ENCODE peak calls at places on chromosome 10, in six cellular contexts. One of them, this sample, is unnamed.

GRCh38 chr10:6722616-6723004 is 142.5 kb upstream of the PRKCQ start:
- DNase-seq in cardiac fibroblast: peak
- DNase-seq in tibial artery: no peak
- DNase-seq in sigmoid colon: no peak
- DNase-seq in psoas muscle: no peak
- DNase-seq in WERI-Rb-1: no peak
- DNase-seq in this sample: no peak

GRCh38 chr10:88687853-88688467 is 18.1 kb upstream of the LIPK start:
- DNase-seq in cardiac fibroblast: peak
- DNase-seq in tibial artery: no peak
- DNase-seq in psoas muscle: no peak
- DNase-seq in WERI-Rb-1: no peak
- DNase-seq in sigmoid colon: no peak
- DNase-seq in this sample: peak

GRCh38 chr10:71395621-71396020 is 1.1 kb upstream of the CDH23 start:
- DNase-seq in WERI-Rb-1: no peak
- DNase-seq in cardiac fibroblast: no peak
- DNase-seq in tibial artery: no peak
- DNase-seq in sigmoid colon: no peak
- DNase-seq in psoas muscle: no peak
- DNase-seq in this sample: no peak

GRCh38 chr10:5632430-5632829 is 34.0 kb downstream of the ASB13 start:
- DNase-seq in tibial artery: peak
- DNase-seq in psoas muscle: no peak
- DNase-seq in WERI-Rb-1: no peak
- DNase-seq in cardiac fibroblast: no peak
- DNase-seq in sigmoid colon: no peak
- DNase-seq in this sample: no peak

GRCh38 chr10:91672021-91672608 is 39.2 kb upstream of the PPP1R3C start:
- DNase-seq in tibial artery: no peak
- DNase-seq in cardiac fibroblast: peak
- DNase-seq in sigmoid colon: no peak
- DNase-seq in WERI-Rb-1: peak
- DNase-seq in psoas muscle: no peak
- DNase-seq in this sample: no peak

GRCh38 chr10:131830446-131831130 is 70.2 kb upstream of the PPP2R2D start:
- DNase-seq in psoas muscle: no peak
- DNase-seq in sigmoid colon: peak
- DNase-seq in cardiac fibroblast: no peak
- DNase-seq in tibial artery: peak
- DNase-seq in WERI-Rb-1: no peak
- DNase-seq in this sample: no peak

GRCh38 chr10:132030898-132031463 is 34.8 kb upstream of the JAKMIP3 start:
- DNase-seq in WERI-Rb-1: no peak
- DNase-seq in psoas muscle: no peak
- DNase-seq in sigmoid colon: no peak
- DNase-seq in cardiac fibroblast: no peak
- DNase-seq in tibial artery: no peak
- DNase-seq in this sample: no peak

GRCh38 chr10:125166658-125167057 is 6.3 kb upstream of the CTBP2 start:
- DNase-seq in psoas muscle: no peak
- DNase-seq in cardiac fibroblast: no peak
- DNase-seq in WERI-Rb-1: no peak
- DNase-seq in tibial artery: no peak
- DNase-seq in sigmoid colon: peak
- DNase-seq in this sample: no peak

GRCh38 chr10:48454302-48455054 is 148.0 kb downstream of the MAPK8 start:
- DNase-seq in sigmoid colon: peak
- DNase-seq in tibial artery: no peak
- DNase-seq in psoas muscle: no peak
- DNase-seq in cardiac fibroblast: no peak
- DNase-seq in WERI-Rb-1: peak
- DNase-seq in this sample: no peak

GRCh38 chr10:28492093-28492492 is 40.8 kb upstream of the WAC start:
- DNase-seq in WERI-Rb-1: no peak
- DNase-seq in sigmoid colon: no peak
- DNase-seq in tibial artery: no peak
- DNase-seq in cardiac fibroblast: peak
- DNase-seq in psoas muscle: no peak
- DNase-seq in this sample: no peak

GRCh38 chr10:36111676-36112075 is 469.6 kb upstream of the FZD8 start:
- DNase-seq in WERI-Rb-1: no peak
- DNase-seq in sigmoid colon: no peak
- DNase-seq in tibial artery: no peak
- DNase-seq in psoas muscle: no peak
- DNase-seq in cardiac fibroblast: no peak
- DNase-seq in this sample: no peak

GRCh38 chr10:70321233-70321632 is 37.4 kb upstream of the NPFFR1 start:
- DNase-seq in psoas muscle: no peak
- DNase-seq in cardiac fibroblast: no peak
- DNase-seq in sigmoid colon: no peak
- DNase-seq in WERI-Rb-1: no peak
- DNase-seq in tibial artery: no peak
- DNase-seq in this sample: no peak

GRCh38 chr10:21531164-21531563 is 2.9 kb upstream of the MLLT10 start:
- DNase-seq in psoas muscle: no peak
- DNase-seq in sigmoid colon: no peak
- DNase-seq in tibial artery: no peak
- DNase-seq in cardiac fibroblast: peak
- DNase-seq in WERI-Rb-1: no peak
- DNase-seq in this sample: no peak

GRCh38 chr10:97399843-97400545 is 1.1 kb downstream of the RRP12 start:
- DNase-seq in cardiac fibroblast: peak
- DNase-seq in psoas muscle: peak
- DNase-seq in WERI-Rb-1: no peak
- DNase-seq in tibial artery: no peak
- DNase-seq in sigmoid colon: no peak
- DNase-seq in this sample: peak

GRCh38 chr10:51000164-51000563 is 74.1 kb upstream of the PRKG1 start:
- DNase-seq in psoas muscle: no peak
- DNase-seq in tibial artery: no peak
- DNase-seq in sigmoid colon: no peak
- DNase-seq in WERI-Rb-1: no peak
- DNase-seq in cardiac fibroblast: peak
- DNase-seq in this sample: no peak

GRCh38 chr10:124387078-124387874 is 31.4 kb downstream of the OAT start:
- DNase-seq in sigmoid colon: peak
- DNase-seq in tibial artery: peak
- DNase-seq in psoas muscle: no peak
- DNase-seq in WERI-Rb-1: no peak
- DNase-seq in cardiac fibroblast: no peak
- DNase-seq in this sample: no peak

GRCh38 chr10:103781329-103782061 is 73.9 kb downstream of the SH3PXD2A start:
- DNase-seq in psoas muscle: no peak
- DNase-seq in sigmoid colon: no peak
- DNase-seq in tibial artery: no peak
- DNase-seq in WERI-Rb-1: peak
- DNase-seq in cardiac fibroblast: peak
- DNase-seq in this sample: peak

GRCh38 chr10:128062331-128062730 is 63.9 kb downstream of the MKI67 start:
- DNase-seq in tibial artery: no peak
- DNase-seq in sigmoid colon: no peak
- DNase-seq in psoas muscle: no peak
- DNase-seq in WERI-Rb-1: no peak
- DNase-seq in cardiac fibroblast: no peak
- DNase-seq in this sample: no peak

GRCh38 chr10:13348216-13349017 is at the start of gene SEPHS1:
- DNase-seq in tibial artery: peak
- DNase-seq in WERI-Rb-1: peak
- DNase-seq in cardiac fibroblast: peak
- DNase-seq in sigmoid colon: peak
- DNase-seq in psoas muscle: peak
- DNase-seq in this sample: peak
- TF ChIP-seq CTCF in tibial artery: peak
- TF ChIP-seq CTCF in WERI-Rb-1: no peak
- TF ChIP-seq CTCF in cardiac fibroblast: no peak
- TF ChIP-seq CTCF in sigmoid colon: no peak
- TF ChIP-seq CTCF in psoas muscle: no peak
- TF ChIP-seq CTCF in this sample: no peak

GRCh38 chr10:74122060-74122459 is 28.6 kb downstream of the AP3M1 start:
- DNase-seq in WERI-Rb-1: no peak
- DNase-seq in cardiac fibroblast: no peak
- DNase-seq in psoas muscle: no peak
- DNase-seq in sigmoid colon: no peak
- DNase-seq in tibial artery: no peak
- DNase-seq in this sample: no peak
- H3K4me3 ChIP-seq in WERI-Rb-1: no peak
- H3K4me3 ChIP-seq in cardiac fibroblast: no peak
- H3K4me3 ChIP-seq in psoas muscle: no peak
- H3K4me3 ChIP-seq in sigmoid colon: no peak
- H3K4me3 ChIP-seq in tibial artery: no peak
- H3K4me3 ChIP-seq in this sample: no peak

GRCh38 chr10:77190275-77190674 is 447.3 kb downstream of the KCNMA1 start:
- DNase-seq in sigmoid colon: no peak
- DNase-seq in tibial artery: no peak
- DNase-seq in psoas muscle: no peak
- DNase-seq in cardiac fibroblast: no peak
- DNase-seq in WERI-Rb-1: no peak
- DNase-seq in this sample: no peak
- TF ChIP-seq CTCF in sigmoid colon: no peak
- TF ChIP-seq CTCF in tibial artery: no peak
- TF ChIP-seq CTCF in psoas muscle: no peak
- TF ChIP-seq CTCF in cardiac fibroblast: no peak
- TF ChIP-seq CTCF in WERI-Rb-1: no peak
- TF ChIP-seq CTCF in this sample: no peak

GRCh38 chr10:32059472-32059871 is 3.2 kb upstream of the KIF5B start:
- DNase-seq in cardiac fibroblast: no peak
- DNase-seq in tibial artery: no peak
- DNase-seq in sigmoid colon: no peak
- DNase-seq in psoas muscle: no peak
- DNase-seq in WERI-Rb-1: no peak
- DNase-seq in this sample: no peak

GRCh38 chr10:32055478-32056135 is 618 bp downstream of the KIF5B start:
- DNase-seq in sigmoid colon: peak
- DNase-seq in psoas muscle: peak
- DNase-seq in WERI-Rb-1: peak
- DNase-seq in tibial artery: peak
- DNase-seq in cardiac fibroblast: peak
- DNase-seq in this sample: peak

GRCh38 chr10:32054087-32054486 is 2.1 kb downstream of the KIF5B start:
- DNase-seq in cardiac fibroblast: peak
- DNase-seq in sigmoid colon: peak
- DNase-seq in WERI-Rb-1: no peak
- DNase-seq in psoas muscle: no peak
- DNase-seq in tibial artery: no peak
- DNase-seq in this sample: peak

GRCh38 chr10:32056136-32057040 is at the start of gene KIF5B:
- DNase-seq in sigmoid colon: peak
- DNase-seq in tibial artery: peak
- DNase-seq in psoas muscle: peak
- DNase-seq in WERI-Rb-1: peak
- DNase-seq in cardiac fibroblast: peak
- DNase-seq in this sample: peak

GRCh38 chr10:32057041-32057372 is 782 bp upstream of the KIF5B start:
- DNase-seq in tibial artery: no peak
- DNase-seq in sigmoid colon: no peak
- DNase-seq in cardiac fibroblast: no peak
- DNase-seq in psoas muscle: no peak
- DNase-seq in WERI-Rb-1: no peak
- DNase-seq in this sample: no peak
- H3K4me3 ChIP-seq in tibial artery: peak
- H3K4me3 ChIP-seq in sigmoid colon: peak
- H3K4me3 ChIP-seq in cardiac fibroblast: no peak
- H3K4me3 ChIP-seq in psoas muscle: peak
- H3K4me3 ChIP-seq in WERI-Rb-1: no peak
- H3K4me3 ChIP-seq in this sample: peak

This sample was measured in GM12865.